ENCODE peak calls at places on chromosomes 6 and 20, in nine cellular contexts. T is spleen; Y is uterus; N is fibroblast of lung; V is CD8-positive, alpha-beta T cell; G is A549; F is heart left ventricle; R is psoas muscle; A is Karpas-422. Q is an unnamed sample.

GRCh38 chr6:43268348-43268685 is 25.0 kb downstream of the TTBK1 start:
- DNase-seq in T (no peak), Y (no peak), N (no peak), V (no peak), G (no peak), F (peak; percentile 75), R (no peak), A (no peak), Q (no peak)

GRCh38 chr20:25072226-25072811 is 9.6 kb downstream of the VSX1 start:
- DNase-seq in T (peak; percentile 22), Y (no peak), N (peak; percentile 9), V (no peak), G (no peak), F (no peak), R (no peak), A (no peak), Q (no peak)

GRCh38 chr20:61352381-61353260 is 100.6 kb downstream of the CDH4 start:
- DNase-seq in T (peak; percentile 47), Y (no peak), N (no peak), V (no peak), G (no peak), F (no peak), R (no peak), A (no peak), Q (no peak)

GRCh38 chr20:49466114-49466912 is 16.2 kb downstream of the KCNB1 start:
- DNase-seq in T (no peak), Y (no peak), N (no peak), V (no peak), G (no peak), F (no peak), R (no peak), A (no peak), Q (no peak)

GRCh38 chr20:49282584-49283171 is 4.8 kb upstream of the ZNFX1 start:
- DNase-seq in T (no peak), Y (no peak), N (no peak), V (no peak), G (no peak), F (no peak), R (no peak), A (no peak), Q (no peak)

GRCh38 chr6:52049252-52050050 is 38.0 kb downstream of the PKHD1 start:
- DNase-seq in T (no peak), Y (no peak), N (peak; percentile 10), V (no peak), G (peak; percentile 21), F (no peak), R (no peak), A (peak; percentile 79), Q (no peak)

GRCh38 chr6:11700118-11700718 is 78.4 kb downstream of the ADTRP start:
- DNase-seq in T (no peak), Y (no peak), N (peak; percentile 58), V (no peak), G (peak; percentile 54), F (no peak), R (no peak), A (peak; percentile 60), Q (no peak)

GRCh38 chr6:82144007-82144851 is 103.3 kb downstream of the IBTK start:
- DNase-seq in T (no peak), Y (peak; percentile 14), N (peak; percentile 98), V (no peak), G (peak; percentile 88), F (peak; percentile 50), R (no peak), A (no peak), Q (peak; percentile 82)

GRCh38 chr6:108942556-108943492 is 94.6 kb downstream of the ARMC2 start:
- DNase-seq in T (peak; percentile 87), Y (no peak), N (no peak), V (peak; percentile 55), G (no peak), F (no peak), R (no peak), A (no peak), Q (no peak)

GRCh38 chr6:43282060-43282459 is 16.0 kb upstream of the SLC22A7 start:
- DNase-seq in T (no peak), Y (no peak), N (no peak), V (no peak), G (no peak), F (no peak), R (no peak), A (no peak), Q (no peak)

GRCh38 chr20:5600982-5601381 is 149.2 kb upstream of the SHLD1 start:
- DNase-seq in T (no peak), Y (no peak), N (no peak), V (no peak), G (no peak), F (no peak), R (no peak), A (no peak), Q (no peak)

GRCh38 chr6:24883618-24884017 is 52.1 kb downstream of the RIPOR2 start:
- DNase-seq in T (no peak), Y (no peak), N (peak; percentile 82), V (no peak), G (no peak), F (no peak), R (no peak), A (no peak), Q (peak; percentile 32)

GRCh38 chr6:84417261-84417660 is 189.8 kb upstream of the CEP162 start:
- DNase-seq in T (no peak), Y (no peak), N (peak; percentile 58), V (no peak), G (peak; percentile 18), F (no peak), R (no peak), A (no peak), Q (peak; percentile 2)

GRCh38 chr20:22652685-22653568 is 68.6 kb upstream of the FOXA2 start:
- DNase-seq in T (no peak), Y (no peak), N (no peak), V (no peak), G (no peak), F (no peak), R (no peak), A (no peak), Q (peak; percentile 20)

GRCh38 chr6:25882066-25882496 is 8.0 kb upstream of the SLC17A3 start:
- DNase-seq in T (peak; percentile 79), Y (peak; percentile 11), N (no peak), V (no peak), G (peak; percentile 77), F (peak; percentile 10), R (peak; percentile 50), A (peak; percentile 42), Q (peak; percentile 44)

GRCh38 chr6:42709871-42710270 is 12.5 kb downstream of the PRPH2 start:
- DNase-seq in T (no peak), Y (no peak), N (no peak), V (no peak), G (no peak), F (no peak), R (no peak), A (no peak), Q (no peak)

GRCh38 chr6:2633763-2634150 is 117.0 kb downstream of the MYLK4 start:
- DNase-seq in T (no peak), Y (no peak), N (no peak), V (no peak), G (no peak), F (no peak), R (no peak), A (no peak), Q (no peak)
- H3K4me3 ChIP-seq in T (peak overlapping the region; percentile 52), Y (peak overlapping the region; percentile 22), N (no peak overlapping the region), V (peak overlapping the region; percentile 52), G (peak overlapping the region; percentile 36), F (peak overlapping the region; percentile 51), R (peak overlapping the region; percentile 65), A (no peak overlapping the region), Q (peak overlapping the region; percentile 33)

GRCh38 chr6:120451508-120451907 is 882.8 kb downstream of the TBC1D32 start:
- DNase-seq in T (no peak), Y (no peak), N (no peak), V (no peak), G (no peak), F (no peak), R (no peak), A (no peak), Q (no peak)
- H3K9me3 ChIP-seq in T (peaks cover 6% of the 10 kb centered on the region), Y (no peaks in the 10 kb centered on the region), N (no peaks in the 10 kb centered on the region), V (no peaks in the 10 kb centered on the region), G (no peaks in the 10 kb centered on the region), F (no peaks in the 10 kb centered on the region), R (no peaks in the 10 kb centered on the region), A (peaks cover 6% of the 10 kb centered on the region), Q (no peaks in the 10 kb centered on the region)

GRCh38 chr6:87789900-87790290 is 87.9 kb upstream of the AKIRIN2 start:
- DNase-seq in T (no peak), Y (no peak), N (no peak), V (no peak), G (no peak), F (no peak), R (no peak), A (no peak), Q (no peak)
- H3K4me3 ChIP-seq in T (no peak overlapping the region), Y (no peak overlapping the region), N (no peak overlapping the region), V (no peak overlapping the region), G (no peak overlapping the region), F (no peak overlapping the region), R (no peak overlapping the region), A (no peak overlapping the region), Q (no peak overlapping the region)

GRCh38 chr6:167494698-167495435 is 170.0 kb downstream of the TTLL2 start:
- DNase-seq in T (no peak), Y (no peak), N (no peak), V (no peak), G (no peak), F (no peak), R (peak; percentile 12), A (no peak), Q (no peak)

GRCh38 chr6:167496707-167497106 is 171.8 kb downstream of the TTLL2 start:
- DNase-seq in T (no peak), Y (no peak), N (no peak), V (no peak), G (no peak), F (no peak), R (peak; percentile 27), A (no peak), Q (no peak)

GRCh38 chr6:167497387-167498056 is 172.6 kb downstream of the TTLL2 start:
- DNase-seq in T (no peak), Y (no peak), N (no peak), V (no peak), G (peak; percentile 31), F (no peak), R (peak; percentile 6), A (no peak), Q (no peak)

GRCh38 chr6:167493961-167494697 is 169.2 kb downstream of the TTLL2 start:
- DNase-seq in T (no peak), Y (peak; percentile 76), N (no peak), V (no peak), G (no peak), F (peak; percentile 60), R (peak; percentile 68), A (no peak), Q (no peak)

DNA sequence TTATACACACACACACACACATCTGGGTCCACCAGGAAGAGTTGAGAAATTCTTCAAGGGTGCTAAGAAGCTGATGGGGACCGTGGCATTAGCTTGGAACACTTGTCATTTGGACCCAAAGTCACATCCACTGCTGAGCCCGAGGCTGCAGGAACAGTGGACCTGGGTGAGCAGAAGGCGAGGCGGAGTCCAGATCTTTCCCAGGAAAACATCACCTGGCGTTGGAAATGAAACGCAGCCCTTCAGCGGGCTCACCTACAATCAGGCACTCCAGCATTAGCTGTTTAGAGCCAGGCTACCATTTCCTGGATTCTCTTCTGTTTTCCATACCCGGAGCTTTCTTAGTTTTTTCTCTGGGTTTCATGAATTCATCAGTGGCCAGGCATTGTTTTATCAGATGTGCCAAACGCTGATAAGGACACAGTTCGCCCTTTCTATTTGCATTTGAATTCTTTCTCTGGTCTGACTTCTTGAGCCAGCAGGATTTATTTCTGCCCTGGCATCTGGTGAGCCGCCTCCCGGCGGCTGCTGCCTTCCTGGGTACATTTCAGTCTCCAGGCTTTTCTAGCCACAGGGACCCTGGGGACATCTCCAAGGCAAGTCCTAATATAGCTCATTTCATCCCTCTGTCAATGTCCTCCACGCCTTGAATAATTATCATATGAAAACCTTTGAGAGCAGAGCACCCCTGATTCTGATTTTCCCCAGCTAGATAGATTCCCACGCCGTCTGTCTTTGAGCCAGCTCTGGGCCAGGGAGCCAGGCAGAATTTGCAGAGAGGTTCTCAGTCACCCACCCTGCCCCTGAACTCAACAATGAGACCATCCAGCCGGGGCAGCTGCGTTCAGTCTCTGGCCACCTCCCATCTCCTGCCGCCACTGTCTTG is 170.9 kb downstream of the TTLL2 start:
- DNase-seq in T (no peak), Y (no peak), N (no peak), V (no peak), G (no peak), F (no peak), R (peak; percentile 30), A (no peak), Q (no peak)
- H3K9me3 ChIP-seq in T (no peaks in the 10 kb centered on the region), Y (no peaks in the 10 kb centered on the region), N (peaks cover 7% of the 10 kb centered on the region), V (no peaks in the 10 kb centered on the region), G (no peaks in the 10 kb centered on the region), F (no peaks in the 10 kb centered on the region), R (no peaks in the 10 kb centered on the region), A (no peaks in the 10 kb centered on the region), Q (no peaks in the 10 kb centered on the region)